ENCODE peak calls at places on chromosomes 2 and 18, in nine cellular contexts. M is OCI-LY7, U is Calu3, N is NCI-H2081, G is upper lobe of right lung, D is T-helper 17 cell, E is AG04450, S is hippocampal formation, I is NCI-H1930. Z is an unnamed sample.

GRCh38 chr2:86238354-86238753 is 39.1 kb downstream of the MRPL35 start:
- DNase-seq in M (peak), U (no peak), N (no peak), G (no peak), D (no peak), E (no peak), S (no peak), I (no peak), Z (peak)

GRCh38 chr18:48979944-48980890 is 29.5 kb upstream of the SMAD7 start:
- DNase-seq in M (no peak), U (peak), N (no peak), G (no peak), D (no peak), E (no peak), S (no peak), I (no peak), Z (no peak)

GRCh38 chr2:9652898-9653479 is 22.2 kb upstream of the YWHAQ start:
- DNase-seq in M (no peak), U (no peak), N (peak), G (no peak), D (no peak), E (no peak), S (no peak), I (no peak), Z (peak)

GRCh38 chr2:46267616-46268015 is 29.6 kb upstream of the EPAS1 start:
- DNase-seq in M (no peak), U (no peak), N (no peak), G (no peak), D (no peak), E (no peak), S (no peak), I (no peak), Z (no peak)

GRCh38 chr18:75284566-75284965 is 74.0 kb downstream of the TSHZ1 start:
- DNase-seq in M (no peak), U (no peak), N (no peak), G (no peak), D (no peak), E (no peak), S (no peak), I (no peak), Z (no peak)

GRCh38 chr2:216863029-216863428 is 3.2 kb upstream of the TNP1 start:
- DNase-seq in M (no peak), U (no peak), N (no peak), G (no peak), D (no peak), E (no peak), S (no peak), I (no peak), Z (no peak)

GRCh38 chr2:142825861-142826260 is 51.6 kb upstream of the KYNU start:
- DNase-seq in M (no peak), U (no peak), N (no peak), G (no peak), D (no peak), E (no peak), S (no peak), I (no peak), Z (no peak)

GRCh38 chr2:46294185-46294836 is 2.9 kb upstream of the EPAS1 start:
- DNase-seq in M (no peak), U (peak), N (peak), G (no peak), D (no peak), E (no peak), S (no peak), I (no peak), Z (peak)

GRCh38 chr2:217935901-217936684 is 66.7 kb downstream of the TNS1 start:
- DNase-seq in M (no peak), U (no peak), N (no peak), G (no peak), D (no peak), E (no peak), S (no peak), I (no peak), Z (no peak)

GRCh38 chr18:31678425-31678824 is 6.0 kb downstream of the B4GALT6 start:
- DNase-seq in M (no peak), U (no peak), N (no peak), G (no peak), D (no peak), E (no peak), S (no peak), I (no peak), Z (no peak)

GRCh38 chr18:3305933-3306332 is 44.0 kb downstream of the MYL12B start:
- DNase-seq in M (no peak), U (no peak), N (no peak), G (no peak), D (no peak), E (no peak), S (no peak), I (no peak), Z (no peak)

GRCh38 chr18:40676676-40677075 is 1278.4 kb upstream of the PIK3C3 start:
- DNase-seq in M (no peak), U (no peak), N (no peak), G (no peak), D (no peak), E (no peak), S (no peak), I (no peak), Z (no peak)

GRCh38 chr18:71529708-71530303 is 1014.3 kb downstream of the CBLN2 start:
- DNase-seq in M (no peak), U (peak), N (peak), G (no peak), D (no peak), E (peak), S (no peak), I (no peak), Z (no peak)

GRCh38 chr2:149068996-149069888 is 30.7 kb downstream of the LYPD6B start:
- DNase-seq in M (no peak), U (no peak), N (no peak), G (no peak), D (no peak), E (peak), S (no peak), I (no peak), Z (no peak)

GRCh38 chr18:31720867-31721266 is 36.5 kb upstream of the B4GALT6 start:
- DNase-seq in M (no peak), U (no peak), N (no peak), G (no peak), D (no peak), E (no peak), S (no peak), I (no peak), Z (no peak)

GRCh38 chr2:85215074-85216050 is 82.2 kb downstream of the TCF7L1 start:
- DNase-seq in M (peak), U (no peak), N (peak), G (no peak), D (no peak), E (peak), S (peak), I (no peak), Z (no peak)

GRCh38 chr18:3447035-3447894 is 2.7 kb upstream of the TGIF1 start:
- DNase-seq in M (no peak), U (peak), N (peak), G (peak), D (no peak), E (no peak), S (peak), I (no peak), Z (no peak)

Z was measured in GM13977.